ENCODE peak calls at places on chromosomes 4 and X, in six cellular contexts. N, F, D, Q, J and U are unnamed samples.

GRCh38 chrX:136586386-136586785 is 54.4 kb downstream of the VGLL1 start:
- DNase-seq in F (no peak), D (no peak), J (no peak), Q (no peak), N (no peak), U (no peak)

GRCh38 chr4:38266616-38267015 is 306.4 kb downstream of the PTTG2 start:
- DNase-seq in J (no peak), F (no peak), N (no peak), Q (no peak), D (no peak), U (no peak)

GRCh38 chr4:82989567-82990429 is 20.8 kb downstream of the LIN54 start:
- DNase-seq in F (no peak), N (no peak), J (no peak), Q (no peak), D (no peak), U (no peak)

GRCh38 chr4:1517592-1518411 is 111.6 kb upstream of the NKX1-1 start:
- DNase-seq in Q (no peak), F (no peak), D (no peak), J (no peak), N (no peak), U (peak)

GRCh38 chr4:78014889-78015886 is 41.9 kb upstream of the FRAS1 start:
- DNase-seq in F (no peak), Q (no peak), N (no peak), D (no peak), J (no peak), U (no peak)

GRCh38 chr4:141900841-141901240 is 264.5 kb downstream of the IL15 start:
- DNase-seq in N (no peak), J (no peak), D (no peak), Q (no peak), F (no peak), U (no peak)

GRCh38 chr4:53899544-53900274 is 164.7 kb downstream of the CHIC2 start:
- DNase-seq in Q (peak), N (no peak), J (no peak), F (no peak), D (peak), U (no peak)

GRCh38 chr4:67565284-67565683 is 6.8 kb downstream of the STAP1 start:
- DNase-seq in D (no peak), F (no peak), J (no peak), Q (no peak), N (no peak), U (no peak)

GRCh38 chrX:49042581-49043219 is 457 bp downstream of the TFE3 start:
- DNase-seq in D (no peak), Q (no peak), F (no peak), J (no peak), N (no peak), U (no peak)

GRCh38 chr4:107734120-107734519 is 14.1 kb upstream of the PAPSS1 start:
- DNase-seq in J (peak), D (no peak), N (no peak), Q (no peak), F (no peak), U (no peak)

GRCh38 chr4:85571008-85571407 is 96.1 kb downstream of the ARHGAP24 start:
- DNase-seq in D (no peak), N (no peak), Q (no peak), J (no peak), F (no peak), U (no peak)

GRCh38 chrX:112874140-112874539 is 33.5 kb upstream of the AMOT start:
- DNase-seq in N (no peak), Q (no peak), J (peak), D (no peak), F (no peak), U (no peak)

GRCh38 chr4:27049101-27049829 is 188.6 kb downstream of the STIM2 start:
- DNase-seq in Q (no peak), D (no peak), J (no peak), N (no peak), F (no peak), U (no peak)

GRCh38 chrX:148784859-148785655 is 284.6 kb downstream of the AFF2 start:
- DNase-seq in Q (no peak), N (no peak), D (no peak), F (no peak), J (peak), U (no peak)

GRCh38 chr4:123994917-123995316 is 598.3 kb downstream of the SPRY1 start:
- DNase-seq in F (no peak), D (no peak), Q (no peak), J (peak), N (no peak), U (no peak)

GRCh38 chr4:159195400-159195799 is 92.5 kb downstream of the RAPGEF2 start:
- DNase-seq in N (no peak), D (no peak), Q (no peak), J (no peak), F (no peak), U (no peak)

GRCh38 chrX:136147320-136147901 is at the start of gene FHL1:
- DNase-seq in N (no peak), Q (no peak), F (peak), J (peak), D (peak), U (no peak)

GRCh38 chr4:80079255-80079923 is 6.4 kb upstream of the ANTXR2 start:
- DNase-seq in Q (no peak), F (no peak), D (no peak), J (no peak), N (no peak), U (no peak)

GRCh38 chr4:68299492-68300457 is 50.1 kb downstream of the YTHDC1 start:
- DNase-seq in D (no peak), J (no peak), N (no peak), Q (no peak), F (no peak), U (no peak)

GRCh38 chrX:132954323-132954722 is 4.1 kb downstream of the HS6ST2 start:
- DNase-seq in J (no peak), D (no peak), N (no peak), F (no peak), Q (no peak), U (no peak)

GRCh38 chrX:132956421-132957210 is 1.8 kb downstream of the HS6ST2 start:
- DNase-seq in J (peak), Q (no peak), N (peak), D (peak), F (no peak), U (peak)

GRCh38 chrX:132953358-132953757 is 5.1 kb downstream of the HS6ST2 start:
- DNase-seq in F (no peak), J (no peak), Q (no peak), N (no peak), D (peak), U (no peak)

GRCh38 chrX:132957211-132958085 is 981 bp downstream of the HS6ST2 start:
- DNase-seq in F (no peak), N (peak), Q (no peak), J (peak), D (peak), U (peak)

DNA sequence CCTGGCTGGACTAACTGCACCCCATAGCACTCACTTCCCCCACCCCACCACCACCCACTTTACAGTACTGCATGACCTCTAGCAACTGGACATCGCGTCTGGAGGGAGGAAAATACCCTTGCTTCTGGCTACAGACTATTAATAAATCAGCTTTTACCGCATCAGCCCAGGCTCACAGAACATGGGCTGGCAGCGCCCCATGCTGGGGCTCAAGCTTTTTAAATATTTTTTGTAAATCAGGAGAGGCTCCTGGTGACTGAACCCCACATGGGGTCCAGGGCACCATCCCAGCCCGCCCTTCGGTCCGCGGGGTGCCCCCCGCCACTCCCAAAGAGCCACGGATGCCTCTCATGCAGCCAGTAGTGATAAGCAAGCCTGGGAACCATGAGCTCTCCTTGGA is 2.7 kb downstream of the HS6ST2 start:
- DNase-seq in D (peak), Q (no peak), J (peak), F (no peak), N (no peak), U (no peak)
- TF ChIP-seq CTCF in D (no peak), Q (no peak), J (no peak), F (peak), N (no peak), U (no peak)

GRCh38 chrX:18709833-18710232 is 2.4 kb downstream of the PPEF1 start:
- DNase-seq in J (no peak), D (no peak), Q (no peak), F (no peak), N (no peak), U (no peak)
- TF ChIP-seq CTCF in J (peak), D (no peak), Q (no peak), F (no peak), N (no peak), U (peak)

DNA sequence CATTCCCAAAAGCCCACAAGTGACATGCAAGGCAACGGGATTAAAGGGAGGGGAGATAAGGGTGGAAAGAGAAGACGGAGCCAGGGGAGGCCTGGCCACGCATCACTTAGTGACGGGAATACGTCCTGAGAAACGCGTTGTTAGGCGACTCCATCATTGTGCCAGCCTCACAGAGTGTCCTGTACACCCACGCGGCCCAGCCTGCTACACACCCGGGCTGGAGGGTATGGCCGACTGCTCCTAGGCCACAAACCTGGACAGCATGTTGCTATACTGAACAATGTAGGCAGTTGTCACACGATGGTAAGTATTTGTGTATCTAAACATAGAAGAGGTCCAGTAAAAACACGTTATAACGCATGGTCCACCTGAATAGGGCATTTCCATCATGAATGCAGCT is 23.4 kb downstream of the NSG1 start:
- DNase-seq in N (no peak), F (no peak), J (no peak), Q (no peak), D (no peak), U (no peak)
- TF ChIP-seq CTCF in N (no peak), F (no peak), J (no peak), Q (no peak), D (no peak), U (no peak)

DNA sequence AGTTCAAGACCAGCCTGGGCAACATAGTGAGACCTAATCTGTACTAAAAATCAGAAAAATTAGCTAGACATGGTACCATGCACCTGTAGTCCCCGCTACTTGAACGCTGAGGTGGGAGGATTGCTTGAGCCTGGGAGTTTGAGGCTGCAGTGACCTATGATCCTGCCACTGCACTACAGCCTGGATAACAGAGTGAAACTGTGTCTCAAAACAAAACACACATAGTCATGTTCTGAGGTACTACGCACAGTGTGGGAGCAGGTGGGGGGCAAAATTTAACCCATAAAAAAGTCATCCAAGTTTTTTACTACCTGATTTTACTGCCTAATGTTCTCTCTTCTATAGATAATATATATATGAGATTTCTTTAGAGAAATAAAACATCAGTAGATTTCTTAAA is 28.4 kb downstream of the HSPA4L start:
- DNase-seq in J (no peak), D (no peak), N (no peak), Q (no peak), F (no peak), U (no peak)
- TF ChIP-seq CTCF in J (no peak), D (no peak), N (no peak), Q (no peak), F (no peak), U (no peak)

GRCh38 chr4:139919513-139919912 is 234.5 kb downstream of the MAML3 start:
- DNase-seq in D (no peak), F (no peak), N (no peak), J (no peak), Q (no peak), U (no peak)

GRCh38 chr4:139918591-139918990 is 235.4 kb downstream of the MAML3 start:
- DNase-seq in F (no peak), J (no peak), D (no peak), Q (no peak), N (no peak), U (no peak)

GRCh38 chr4:139918994-139919393 is 235.0 kb downstream of the MAML3 start:
- DNase-seq in Q (no peak), F (no peak), N (no peak), J (no peak), D (no peak), U (no peak)

GRCh38 chr4:139916041-139916440 is 237.9 kb downstream of the MAML3 start:
- DNase-seq in N (no peak), F (no peak), J (no peak), D (no peak), Q (no peak), U (no peak)

DNA sequence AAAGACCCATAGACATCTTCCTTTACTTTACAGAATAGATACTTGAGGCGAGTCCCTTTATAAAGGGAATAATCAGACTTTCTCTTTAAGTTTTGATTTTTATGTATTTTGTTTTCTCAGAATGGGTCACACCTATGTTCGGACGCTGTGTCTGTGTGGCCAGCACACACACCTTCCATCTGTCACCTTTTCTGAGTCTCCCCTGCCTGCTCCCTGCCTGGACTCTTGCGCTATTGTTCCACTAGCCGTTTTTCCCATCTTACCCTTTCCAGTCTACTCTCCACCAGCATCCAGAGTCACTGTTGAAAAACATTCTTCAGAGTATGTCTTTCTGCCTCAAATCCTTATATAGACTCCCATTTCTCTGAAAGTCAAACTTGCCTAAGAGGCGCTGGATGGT is 236.1 kb downstream of the MAML3 start:
- DNase-seq in N (no peak), J (no peak), D (no peak), Q (no peak), F (no peak), U (no peak)
- TF ChIP-seq CTCF in N (no peak), J (no peak), D (no peak), Q (no peak), F (no peak), U (no peak)

GRCh38 chrX:103536071-103536470 is 16.8 kb upstream of the RAB40A start:
- DNase-seq in N (no peak), Q (no peak), J (no peak), D (peak), F (no peak), U (no peak)

GRCh38 chrX:103537871-103538387 is 18.6 kb upstream of the RAB40A start:
- DNase-seq in D (no peak), J (no peak), N (no peak), F (no peak), Q (no peak), U (no peak)

GRCh38 chrX:103538728-103539127 is 19.4 kb upstream of the RAB40A start:
- DNase-seq in J (no peak), F (no peak), N (no peak), Q (no peak), D (peak), U (no peak)

GRCh38 chrX:103535206-103535605 is 15.9 kb upstream of the RAB40A start:
- DNase-seq in J (no peak), F (no peak), D (no peak), Q (no peak), N (no peak), U (no peak)

DNA sequence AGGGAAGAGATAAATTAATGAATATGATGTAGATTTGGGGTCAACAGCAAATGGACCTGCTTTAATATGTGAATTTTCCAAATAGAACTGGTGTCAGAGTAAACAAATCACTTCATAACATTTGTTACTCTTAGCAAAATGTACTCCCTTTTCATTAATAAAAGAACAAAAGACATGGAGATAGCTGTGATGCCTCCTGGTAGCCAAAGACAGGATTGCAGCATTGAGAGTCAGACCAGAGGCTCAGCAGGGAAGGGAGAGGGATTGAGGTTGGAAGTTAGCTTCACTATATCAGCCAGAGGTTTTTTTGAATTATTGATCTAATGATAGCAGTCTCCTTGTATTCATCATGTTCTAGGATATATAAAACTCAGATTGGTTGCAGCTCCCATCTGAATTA is 17.4 kb upstream of the RAB40A start:
- DNase-seq in F (no peak), J (no peak), D (no peak), N (no peak), Q (no peak), U (no peak)
- TF ChIP-seq CTCF in F (no peak), J (peak), D (no peak), N (no peak), Q (no peak), U (no peak)

GRCh38 chr4:25767877-25768475 is 94.8 kb downstream of the SEL1L3 start:
- DNase-seq in D (peak), F (no peak), J (peak), N (peak), Q (peak), U (no peak)
- TF ChIP-seq CTCF in D (peak), F (peak), J (peak), N (peak), Q (peak), U (peak)